ENCODE peak calls at places on chromosomes 3 and 15, in seven cellular contexts. V, G, B, W, P, J and F are unnamed samples.

GRCh38 chr3:167184511-167184910 is 195.6 kb downstream of the ZBBX start:
- DNase-seq in V (no peak), G (no peak), B (no peak), W (no peak), P (peak; percentile 1), J (no peak), F (no peak)

GRCh38 chr3:189058071-189058470 is 113.7 kb upstream of the TPRG1 start:
- DNase-seq in V (no peak), G (no peak), B (no peak), W (no peak), P (no peak), J (no peak), F (no peak)

GRCh38 chr15:80015156-80015555 is 44.2 kb upstream of the BCL2A1 start:
- DNase-seq in V (peak; percentile 32), G (no peak), B (no peak), W (no peak), P (no peak), J (no peak), F (no peak)

GRCh38 chr3:173745952-173746682 is 348.6 kb downstream of the NLGN1 start:
- DNase-seq in V (no peak), G (no peak), B (no peak), W (no peak), P (no peak), J (no peak), F (no peak)

GRCh38 chr3:142913432-142913831 is 24.5 kb upstream of the PCOLCE2 start:
- DNase-seq in V (no peak), G (no peak), B (no peak), W (no peak), P (no peak), J (no peak), F (no peak)

GRCh38 chr3:157056035-157056434 is 103.9 kb downstream of the CCNL1 start:
- DNase-seq in V (no peak), G (no peak), B (no peak), W (no peak), P (no peak), J (no peak), F (no peak)

GRCh38 chr15:90664650-90665287 is 52.4 kb upstream of the BLM start:
- DNase-seq in V (no peak), G (peak; percentile 47), B (no peak), W (no peak), P (peak; percentile 65), J (no peak), F (no peak)

GRCh38 chr3:191721390-191721801 is 260.4 kb downstream of the PYDC2 start:
- DNase-seq in V (no peak), G (no peak), B (no peak), W (no peak), P (no peak), J (no peak), F (no peak)

GRCh38 chr3:32706348-32707025 is 21.5 kb downstream of the CNOT10 start:
- DNase-seq in V (no peak), G (no peak), B (no peak), W (no peak), P (no peak), J (no peak), F (no peak)

DNA sequence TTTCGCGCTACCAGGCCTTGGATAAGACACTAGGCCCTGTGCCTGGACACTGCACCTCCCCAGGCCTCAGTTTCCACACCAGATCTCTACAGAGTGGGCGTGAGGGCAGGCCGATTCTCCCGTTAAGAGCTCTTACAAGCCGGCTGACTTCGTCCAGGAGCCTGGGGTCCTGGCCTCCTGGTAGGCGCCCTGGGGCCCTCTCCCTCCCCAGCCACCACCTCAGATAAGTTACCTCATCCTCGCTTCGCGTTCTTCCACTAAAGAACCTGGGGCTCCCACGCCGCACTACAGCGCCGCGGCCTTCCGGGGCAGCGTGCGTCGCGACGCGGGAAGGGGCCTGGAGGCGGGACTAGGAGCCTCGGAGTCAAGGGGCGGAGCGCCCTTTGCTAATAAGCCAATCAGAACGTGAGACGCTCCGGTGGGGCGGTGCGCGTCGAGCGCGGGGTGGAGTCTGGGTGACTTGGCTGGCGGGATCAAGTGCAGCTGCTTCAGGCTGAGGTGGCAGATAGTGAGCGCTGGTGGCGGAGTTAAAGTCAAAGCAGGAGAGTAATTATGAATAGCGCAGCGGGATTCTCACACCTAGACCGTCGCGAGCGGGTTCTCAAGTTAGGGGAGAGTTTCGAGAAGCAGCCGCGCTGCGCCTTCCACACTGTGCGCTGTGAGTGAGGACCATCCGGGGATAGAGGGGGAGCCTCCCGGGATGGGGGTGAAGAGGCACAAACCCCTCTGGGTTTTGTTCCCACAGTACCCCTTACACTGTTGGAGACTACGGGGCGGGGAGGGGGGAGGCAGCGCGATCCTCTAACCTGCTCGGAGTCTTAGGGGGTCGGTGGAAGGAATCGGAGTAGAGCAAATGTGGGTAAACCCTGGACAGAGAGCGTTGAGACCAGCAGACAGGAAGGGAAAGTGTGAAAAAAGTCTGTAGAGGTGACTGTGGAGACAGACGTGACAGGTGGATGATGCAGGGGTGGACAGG is at the start of the genes EAF2 and IQCB1:
- DNase-seq in V (peak; percentile 97), G (peak; percentile 98), B (peak; percentile 95), W (peak; percentile 82), P (peak; percentile 97), J (peak; percentile 87), F (peak; percentile 82)
- TF ChIP-seq CTCF in V (no peak), G (no peak), B (no peak), W (no peak), P (no peak), J (no peak), F (no peak)

GRCh38 chr15:55407949-55408766 is at the start of the genes CCPG1 and PIERCE2:
- DNase-seq in V (peak; percentile 94), G (peak; percentile 92), B (peak; percentile 95), W (peak; percentile 83), P (peak; percentile 97), J (peak; percentile 80), F (peak; percentile 42)
- TF ChIP-seq CTCF in V (peak; percentile 97), G (peak; percentile 81), B (peak; percentile 60), W (peak; percentile 50), P (no peak), J (peak; percentile 73), F (peak; percentile 26)

DNA sequence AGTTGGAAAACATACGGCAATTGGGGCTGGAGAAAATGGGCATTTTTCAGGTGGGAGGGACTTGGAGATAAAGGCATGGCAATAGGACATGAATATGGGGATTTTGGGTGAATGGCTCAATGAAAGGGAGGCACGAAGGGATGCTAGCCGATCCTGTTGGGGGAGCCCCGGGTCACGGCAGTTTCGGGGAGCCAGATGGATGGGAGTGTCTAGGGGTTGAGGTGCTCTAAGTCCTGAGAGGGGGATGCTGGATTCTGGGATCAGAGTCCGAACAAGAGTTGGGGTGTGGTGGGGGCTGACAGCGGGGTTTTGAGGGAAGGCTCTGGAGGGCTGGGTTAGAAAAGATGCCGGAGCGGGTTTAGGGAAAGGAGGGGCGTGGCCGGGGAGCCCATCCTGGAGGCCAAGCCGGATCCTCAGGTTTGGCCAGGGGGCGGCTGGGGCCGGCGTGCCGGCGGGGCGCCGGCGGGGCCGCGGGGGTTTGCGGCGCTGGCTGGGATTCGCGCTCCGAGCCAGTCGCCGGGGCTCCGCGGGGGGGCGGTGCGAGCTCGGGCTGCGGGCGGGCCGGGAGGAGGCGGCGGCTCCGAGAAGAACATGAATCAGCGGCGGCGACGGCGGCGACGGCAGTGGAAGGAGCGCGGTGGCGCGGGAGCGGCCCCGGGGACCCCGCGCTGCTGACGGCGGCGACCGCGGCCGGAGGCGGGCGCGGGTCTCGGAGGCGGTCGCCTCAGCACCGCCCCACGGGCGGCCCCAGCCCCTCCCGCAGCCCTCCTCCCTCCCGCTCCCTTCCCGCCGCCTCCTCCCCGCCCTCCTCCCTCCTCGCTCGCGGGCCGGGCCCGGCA is at the start of gene TYRO3:
- DNase-seq in V (no peak), G (peak; percentile 64), B (peak; percentile 76), W (no peak), P (no peak), J (no peak), F (peak; percentile 62)
- TF ChIP-seq CTCF in V (no peak), G (no peak), B (no peak), W (no peak), P (no peak), J (no peak), F (no peak)

GRCh38 chr15:40803076-40803475 is 3.8 kb upstream of the ZFYVE19 start:
- DNase-seq in V (no peak), G (no peak), B (no peak), W (no peak), P (no peak), J (no peak), F (no peak)

GRCh38 chr15:40807888-40808194 is 568 bp upstream of the DNAJC17 start:
- DNase-seq in V (no peak), G (no peak), B (no peak), W (no peak), P (no peak), J (no peak), F (no peak)

GRCh38 chr15:40807028-40807887 is at the start of the genes DNAJC17 and ZFYVE19:
- DNase-seq in V (peak; percentile 96), G (peak; percentile 98), B (peak; percentile 99), W (peak; percentile 91), P (peak; percentile 96), J (peak; percentile 90), F (peak; percentile 58)

GRCh38 chr15:40806672-40807027 is 239 bp upstream of the ZFYVE19 start:
- DNase-seq in V (no peak), G (no peak), B (no peak), W (no peak), P (no peak), J (no peak), F (no peak)

DNA sequence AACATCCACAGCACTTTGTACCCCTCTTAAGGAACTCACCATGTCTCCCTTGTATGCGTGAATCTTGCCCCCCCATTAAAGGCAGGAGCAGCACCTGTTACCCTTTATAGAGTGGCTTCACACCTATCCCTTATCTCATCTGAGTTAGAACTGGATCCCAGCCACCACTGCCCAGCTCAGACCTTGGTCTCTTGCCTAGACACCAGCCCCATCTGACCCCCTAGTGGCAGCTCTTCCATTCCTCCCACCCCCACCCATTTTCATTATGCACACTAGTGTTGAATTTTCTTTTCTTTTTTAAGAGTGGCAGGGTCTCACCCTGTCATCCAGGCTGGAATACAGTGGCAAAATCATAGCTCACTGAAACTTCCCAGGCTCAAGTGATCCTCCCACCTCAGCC is 3.2 kb upstream of the ZFYVE19 start:
- DNase-seq in V (no peak), G (no peak), B (no peak), W (no peak), P (no peak), J (no peak), F (no peak)
- TF ChIP-seq CTCF in V (no peak), G (no peak), B (no peak), W (no peak), P (no peak), J (no peak), F (no peak)

GRCh38 chr15:30917013-30917412 is 13.3 kb downstream of the FAN1 start:
- DNase-seq in V (no peak), G (no peak), B (no peak), W (no peak), P (no peak), J (no peak), F (no peak)
- TF ChIP-seq CTCF in V (no peak), G (no peak), B (no peak), W (no peak), P (no peak), J (no peak), F (no peak)

GRCh38 chr3:132210476-132211346 is 106.5 kb upstream of the ACP3 start:
- DNase-seq in V (no peak), G (peak; percentile 60), B (peak; percentile 47), W (no peak), P (peak; percentile 44), J (peak; percentile 18), F (no peak)
- TF ChIP-seq CTCF in V (peak; percentile 27), G (peak; percentile 59), B (peak; percentile 88), W (peak; percentile 71), P (peak; percentile 76), J (peak; percentile 84), F (peak; percentile 52)